ENCODE peak calls at places on chromosomes 1 and 21, in six cellular contexts. X is thoracic aorta, Q is foreskin fibroblast, D is endodermal cell, S is upper lobe of right lung, B is pancreas. Z is an unnamed sample.

GRCh38 chr21:34884346-34884929 is 164.7 kb downstream of the RUNX1 start:
- DNase-seq in D (no peak), X (no peak), Q (peak), B (no peak), S (no peak), Z (no peak)

GRCh38 chr1:231418741-231419107 is 3.4 kb downstream of the EGLN1 start:
- DNase-seq in Q (no peak), S (no peak), X (no peak), D (no peak), B (no peak), Z (no peak)

GRCh38 chr1:225412803-225413338 is 15.0 kb downstream of the LBR start:
- DNase-seq in B (peak), Q (no peak), X (no peak), S (no peak), D (no peak), Z (no peak)

GRCh38 chr1:212178830-212179370 is 106.3 kb upstream of the PPP2R5A start:
- DNase-seq in D (no peak), X (no peak), Q (peak), B (no peak), S (no peak), Z (no peak)

GRCh38 chr21:35204850-35205564 is 155.9 kb upstream of the RUNX1 start:
- DNase-seq in S (peak), D (peak), Q (peak), B (peak), X (peak), Z (peak)

GRCh38 chr1:216937491-216937890 is 214.3 kb upstream of the ESRRG start:
- DNase-seq in Q (no peak), X (no peak), S (no peak), D (peak), B (no peak), Z (no peak)

GRCh38 chr1:209207701-209208286 is 375.7 kb upstream of the CAMK1G start:
- DNase-seq in S (peak), Q (peak), D (peak), X (no peak), B (peak), Z (peak)

GRCh38 chr1:57963545-57963944 is 539.7 kb upstream of the DAB1 start:
- DNase-seq in Q (no peak), X (no peak), S (no peak), D (no peak), B (no peak), Z (no peak)

GRCh38 chr1:23777979-23778814 is at the start of gene PITHD1:
- DNase-seq in Q (peak), X (no peak), S (peak), D (peak), B (peak), Z (peak)

GRCh38 chr21:45886610-45887026 is 95.0 kb upstream of the COL6A1 start:
- DNase-seq in D (no peak), X (no peak), Q (no peak), B (no peak), S (no peak), Z (no peak)

GRCh38 chr1:88117597-88117996 is 566.5 kb upstream of the PKN2 start:
- DNase-seq in B (no peak), Q (no peak), D (no peak), X (no peak), S (no peak), Z (no peak)

GRCh38 chr1:6962956-6963915 is 178.0 kb downstream of the CAMTA1 start:
- DNase-seq in X (no peak), B (peak), Q (peak), D (peak), S (no peak), Z (peak)

GRCh38 chr1:2087766-2088165 is 37.6 kb downstream of the PRKCZ start:
- DNase-seq in B (no peak), Q (no peak), D (no peak), S (no peak), X (no peak), Z (no peak)

GRCh38 chr1:3695326-3696217 is 43.3 kb downstream of the TP73 start:
- DNase-seq in S (peak), Q (peak), D (peak), B (peak), X (no peak), Z (no peak)

DNA sequence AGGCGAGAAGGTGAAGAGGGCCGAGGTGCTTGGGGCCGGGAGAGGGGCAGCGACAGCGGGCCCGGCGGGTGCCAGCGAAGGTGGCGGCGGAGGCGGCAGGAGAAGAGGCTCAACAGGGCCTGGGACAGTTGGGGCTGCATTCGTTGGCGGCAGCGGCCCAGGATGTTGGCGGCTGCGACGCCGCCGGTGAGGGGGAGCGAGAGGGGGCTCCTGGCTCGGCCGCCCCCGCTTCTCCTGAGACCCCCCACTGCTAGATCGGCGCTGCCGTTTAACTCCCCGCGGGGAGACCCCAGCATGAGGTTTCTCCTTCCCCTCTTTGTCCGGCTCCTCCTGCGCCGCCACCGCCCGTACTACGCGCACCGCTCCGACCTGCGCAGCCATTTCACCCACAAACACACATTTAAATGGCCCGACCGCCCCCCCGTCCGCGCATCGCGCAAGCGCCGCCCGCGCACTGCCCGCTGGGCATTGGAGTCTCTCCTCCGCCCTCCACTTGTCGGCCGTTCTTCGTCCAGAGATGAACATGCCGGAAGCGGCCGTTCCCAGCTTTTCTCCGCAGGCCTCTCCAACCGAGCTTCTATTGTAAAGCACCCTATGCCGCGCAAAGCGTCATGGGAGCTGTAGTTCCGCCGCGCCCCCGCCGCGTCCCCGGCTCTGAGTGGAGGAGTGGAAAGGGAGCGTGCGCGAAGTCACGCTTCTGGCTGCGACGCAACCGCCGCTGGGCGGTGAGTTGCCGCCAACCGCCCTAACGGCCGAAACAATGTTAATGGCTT is at the start of gene RSBN1:
- DNase-seq in X (peak), S (peak), Q (peak), D (peak), B (peak), Z (peak)
- TF ChIP-seq CTCF in X (peak), S (peak), Q (no peak), D (peak), B (no peak), Z (peak)

GRCh38 chr1:222987616-222988015 is 155.4 kb downstream of the TLR5 start:
- DNase-seq in B (no peak), Q (no peak), X (no peak), S (no peak), D (no peak), Z (no peak)
- TF ChIP-seq CTCF in B (no peak), Q (no peak), X (no peak), S (no peak), D (no peak), Z (no peak)

GRCh38 chr21:42010507-42011493 is 640 bp upstream of the ZBTB21 start:
- DNase-seq in D (peak), B (peak), Q (peak), S (peak), X (no peak), Z (no peak)
- TF ChIP-seq CTCF in D (peak), B (no peak), Q (no peak), S (peak), X (peak), Z (no peak)

DNA sequence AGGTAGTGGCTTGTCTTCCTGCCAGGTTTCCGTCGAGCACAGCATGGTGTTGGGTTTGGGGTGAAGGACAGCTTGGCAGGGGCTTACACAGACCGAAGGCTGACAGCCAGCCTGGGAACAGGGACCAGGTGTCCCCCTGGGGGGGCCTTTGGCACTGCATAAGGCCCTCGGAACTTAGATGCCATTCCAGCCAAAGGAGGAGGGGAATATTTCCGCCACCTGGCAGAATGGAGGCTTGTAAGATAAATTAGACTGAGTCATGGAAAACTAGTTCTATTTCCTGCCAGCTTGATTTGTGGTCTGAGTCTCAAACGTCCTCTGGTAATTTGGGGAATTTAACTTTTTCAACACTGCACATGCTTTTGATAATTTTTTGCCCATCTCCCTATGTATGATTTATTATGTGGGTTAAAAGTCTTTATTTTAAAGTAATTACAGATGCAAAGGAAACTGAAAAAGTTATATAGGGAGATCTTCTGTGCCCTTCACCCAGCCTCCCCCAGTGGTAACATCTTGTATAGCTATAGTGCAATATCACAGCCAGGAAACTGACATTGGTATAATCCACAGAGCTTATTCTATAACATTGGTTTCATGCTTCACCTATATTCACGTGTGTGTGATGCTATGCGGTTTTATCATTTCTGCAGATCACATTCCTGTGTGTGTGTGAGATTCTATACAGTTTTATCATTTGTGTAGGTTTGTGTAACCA is 11.5 kb upstream of the TMEM51 start:
- DNase-seq in X (no peak), S (no peak), Q (no peak), D (no peak), B (peak), Z (no peak)
- TF ChIP-seq CTCF in X (no peak), S (no peak), Q (no peak), D (no peak), B (peak), Z (no peak)

DNA sequence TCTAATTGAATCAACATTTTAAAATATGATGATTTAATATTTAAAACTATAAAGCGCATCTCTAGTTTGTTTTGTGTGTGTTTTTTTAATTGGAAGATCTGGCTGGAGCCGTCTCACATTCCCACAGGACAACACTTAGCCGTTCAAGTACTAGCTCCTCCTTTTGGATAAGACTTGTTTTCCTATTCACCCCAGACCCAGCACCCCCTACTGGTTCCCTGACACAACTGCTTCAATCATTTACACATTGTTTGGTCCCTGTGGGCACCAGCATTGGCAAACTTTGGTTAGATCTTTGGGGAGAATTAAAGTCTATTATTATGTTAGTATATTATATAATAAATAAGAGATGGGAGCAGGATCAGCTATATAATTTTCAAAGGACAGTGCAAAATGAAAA is 34.5 kb downstream of the TYW3 start:
- DNase-seq in Q (peak), D (peak), B (no peak), X (no peak), S (no peak), Z (no peak)
- TF ChIP-seq CTCF in Q (peak), D (peak), B (no peak), X (no peak), S (no peak), Z (no peak)

GRCh38 chr21:25350056-25350455 is 257.2 kb downstream of the MRPL39 start:
- DNase-seq in D (peak), S (no peak), X (no peak), Q (peak), B (peak), Z (no peak)
- TF ChIP-seq CTCF in D (peak), S (peak), X (no peak), Q (peak), B (no peak), Z (no peak)

DNA sequence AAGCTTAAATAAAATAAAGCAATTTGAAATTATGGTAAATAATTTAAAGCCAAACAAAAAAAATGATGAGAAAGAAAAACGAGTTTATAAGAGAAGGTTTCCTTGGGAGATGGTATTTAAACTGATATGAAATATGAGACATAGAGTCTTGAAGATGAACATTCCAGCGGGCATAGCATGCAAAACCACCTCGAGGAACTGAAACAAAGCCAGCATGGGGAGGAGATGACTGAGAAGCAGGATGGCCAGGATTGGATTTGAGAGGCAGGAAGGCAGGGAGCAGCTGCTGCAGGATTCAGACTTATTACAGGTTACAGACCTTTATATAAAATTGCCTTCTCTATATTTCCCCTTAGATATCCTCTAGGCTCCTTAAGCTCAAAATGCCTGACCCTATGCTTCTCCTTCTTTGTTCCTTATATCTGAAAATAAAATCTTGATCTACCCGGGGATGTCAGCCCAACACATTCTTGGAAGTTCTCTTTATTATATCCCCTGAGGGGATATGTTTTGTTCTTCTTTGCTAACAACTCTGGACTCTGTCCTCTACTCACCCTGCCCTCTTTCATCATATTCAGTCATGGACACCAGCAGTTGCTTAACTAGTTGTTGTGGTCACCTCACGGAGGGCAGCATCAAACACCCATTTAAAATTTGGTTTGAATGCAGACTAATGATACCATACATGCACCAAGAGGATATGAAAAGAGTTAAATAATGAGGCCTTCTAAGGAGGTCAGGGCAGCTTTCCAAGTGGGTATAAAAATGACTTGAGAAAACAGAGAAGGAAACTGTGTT is 719.1 kb upstream of the B3GALT2 start:
- DNase-seq in Q (peak), X (no peak), D (no peak), B (no peak), S (no peak), Z (no peak)
- TF ChIP-seq CTCF in Q (no peak), X (no peak), D (no peak), B (no peak), S (no peak), Z (no peak)

GRCh38 chr1:38092256-38092655 is 45.7 kb upstream of the POU3F1 start:
- DNase-seq in S (no peak), D (no peak), Q (no peak), B (no peak), X (no peak), Z (no peak)

GRCh38 chr1:38097256-38097655 is 50.7 kb upstream of the POU3F1 start:
- DNase-seq in X (no peak), Q (no peak), S (no peak), B (no peak), D (no peak), Z (no peak)

GRCh38 chr1:38095337-38096030 is 48.9 kb upstream of the POU3F1 start:
- DNase-seq in Q (no peak), B (no peak), X (no peak), S (no peak), D (no peak), Z (no peak)

GRCh38 chr1:38093569-38094520 is 47.3 kb upstream of the POU3F1 start:
- DNase-seq in S (no peak), B (no peak), D (peak), Q (no peak), X (no peak), Z (no peak)

GRCh38 chr1:38094711-38095336 is 48.2 kb upstream of the POU3F1 start:
- DNase-seq in D (no peak), Q (no peak), X (no peak), B (no peak), S (no peak), Z (no peak)
- TF ChIP-seq CTCF in D (no peak), Q (no peak), X (no peak), B (no peak), S (no peak), Z (no peak)

DNA sequence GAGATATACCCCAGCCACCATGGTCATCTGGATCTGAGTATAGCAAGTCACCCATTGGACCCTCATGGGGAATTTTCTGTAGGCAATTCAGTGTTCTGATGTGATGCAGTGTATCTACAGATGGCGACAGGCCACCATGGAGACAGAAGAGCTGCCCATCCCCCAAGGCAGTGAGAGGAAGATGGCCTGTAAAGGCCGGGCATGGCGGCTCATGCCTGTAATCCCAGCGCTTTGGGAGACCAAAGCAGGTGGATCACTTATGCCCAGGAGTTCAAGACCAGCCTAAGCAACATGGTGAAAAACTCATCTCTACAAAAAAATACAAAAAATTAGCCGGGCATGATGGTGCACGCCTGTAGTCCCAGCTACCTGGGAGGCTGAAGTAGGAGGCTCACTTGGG is 41.1 kb upstream of the CTPS1 start:
- DNase-seq in Q (no peak), D (no peak), B (no peak), X (no peak), S (no peak), Z (no peak)
- TF ChIP-seq CTCF in Q (no peak), D (no peak), B (no peak), X (no peak), S (no peak), Z (no peak)

GRCh38 chr1:236835491-236835890 is 40.4 kb downstream of the MTR start:
- DNase-seq in S (no peak), B (no peak), Q (no peak), X (no peak), D (no peak), Z (no peak)
- TF ChIP-seq CTCF in S (no peak), B (no peak), Q (no peak), X (no peak), D (no peak), Z (no peak)